ENCODE peak calls at places on chromosomes 1 and 21, in eight cellular contexts. Q is H1, T is breast epithelium, N is GM23248, P is HCT116, H is fibroblast of lung, K is iPS DF 6.9, L is NT2/D1. J is an unnamed sample.

GRCh38 chr1:33836911-33837310 is 27.0 kb upstream of the HMGB4 start:
- DNase-seq in N (peak; percentile 40), K (no peak), T (no peak), P (no peak), H (peak; percentile 74), Q (no peak), L (no peak), J (no peak)

GRCh38 chr1:95583811-95584210 is 349.8 kb downstream of the RWDD3 start:
- DNase-seq in P (no peak), T (no peak), K (no peak), H (no peak), L (no peak), Q (no peak), N (no peak), J (no peak)

GRCh38 chr1:18939398-18940302 is 16.8 kb downstream of the IFFO2 start:
- DNase-seq in H (peak; percentile 72), Q (no peak), K (no peak), L (no peak), P (no peak), N (peak; percentile 76), T (no peak), J (no peak)

GRCh38 chr1:30599721-30600120 is 123.7 kb downstream of the MATN1 start:
- DNase-seq in K (no peak), L (no peak), P (no peak), N (no peak), H (no peak), Q (no peak), T (no peak), J (no peak)

GRCh38 chr1:26351591-26352337 is 2.2 kb downstream of the CRYBG2 start:
- DNase-seq in K (no peak), H (peak; percentile 71), N (peak; percentile 69), L (no peak), T (no peak), P (peak; percentile 41), Q (no peak), J (no peak)

GRCh38 chr1:98044071-98044697 is 123.3 kb upstream of the DPYD start:
- DNase-seq in Q (no peak), N (peak; percentile 42), L (no peak), K (no peak), H (no peak), P (no peak), T (no peak), J (no peak)

GRCh38 chr1:206445116-206445515 is 25.2 kb upstream of the IKBKE start:
- DNase-seq in K (no peak), H (peak; percentile 67), N (peak; percentile 38), T (no peak), L (no peak), P (no peak), Q (no peak), J (no peak)

GRCh38 chr21:44391345-44392091 is 38.1 kb downstream of the TRPM2 start:
- DNase-seq in L (no peak), P (no peak), N (peak; percentile 16), Q (no peak), T (no peak), K (no peak), H (no peak), J (peak; percentile 61)

GRCh38 chr1:7808253-7808844 is 24.3 kb downstream of the PER3 start:
- DNase-seq in K (no peak), H (peak; percentile 42), P (peak; percentile 37), L (no peak), T (no peak), Q (no peak), N (peak; percentile 43), J (no peak)

GRCh38 chr1:71014110-71014509 is 33.5 kb downstream of the PTGER3 start:
- DNase-seq in P (no peak), H (peak; percentile 26), N (peak; percentile 32), T (no peak), K (no peak), Q (no peak), L (no peak), J (no peak)

GRCh38 chr1:182107218-182107617 is 45.7 kb upstream of the ZNF648 start:
- DNase-seq in K (no peak), Q (no peak), T (no peak), L (no peak), P (no peak), H (no peak), N (no peak), J (no peak)

GRCh38 chr1:47533176-47534039 is 95.6 kb downstream of the FOXD2 start:
- DNase-seq in P (no peak), K (no peak), Q (no peak), H (peak; percentile 87), N (peak; percentile 76), T (no peak), L (peak; percentile 79), J (peak; percentile 77)

GRCh38 chr1:26450906-26451305 is 18.8 kb downstream of the DHDDS start:
- DNase-seq in N (no peak), T (no peak), Q (no peak), L (no peak), P (no peak), H (no peak), K (no peak), J (no peak)

GRCh38 chr1:116765962-116766361 is 11.7 kb downstream of the CD2 start:
- DNase-seq in T (no peak), H (peak; percentile 19), N (peak; percentile 48), P (no peak), K (no peak), Q (no peak), L (no peak), J (no peak)

GRCh38 chr1:110343249-110343648 is 4.1 kb downstream of the RBM15 start:
- DNase-seq in N (no peak), T (no peak), H (no peak), Q (no peak), K (no peak), L (no peak), P (no peak), J (no peak)

GRCh38 chr1:71088645-71089287 is 7.9 kb upstream of the ZRANB2 start:
- DNase-seq in Q (no peak), K (no peak), L (no peak), P (no peak), H (no peak), N (no peak), T (no peak), J (no peak)

GRCh38 chr1:21323091-21323490 is 32.8 kb upstream of the ECE1 start:
- DNase-seq in T (no peak), N (peak; percentile 41), H (peak; percentile 55), K (no peak), P (no peak), Q (no peak), L (no peak), J (peak; percentile 77)

GRCh38 chr1:183806086-183806485 is 1.2 kb downstream of the RGL1 start:
- DNase-seq in Q (no peak), H (peak; percentile 82), P (no peak), L (no peak), T (no peak), N (peak; percentile 40), K (no peak), J (no peak)
- H3K4me1 ChIP-seq in Q (peaks cover 9% of the 10 kb centered on the region), H (peaks cover 25% of the 10 kb centered on the region), P (no peaks in the 10 kb centered on the region), L (no peaks in the 10 kb centered on the region), T (no peaks in the 10 kb centered on the region), N (peaks cover 38% of the 10 kb centered on the region), K (peaks cover 2% of the 10 kb centered on the region), J (peaks cover 14% of the 10 kb centered on the region)

DNA sequence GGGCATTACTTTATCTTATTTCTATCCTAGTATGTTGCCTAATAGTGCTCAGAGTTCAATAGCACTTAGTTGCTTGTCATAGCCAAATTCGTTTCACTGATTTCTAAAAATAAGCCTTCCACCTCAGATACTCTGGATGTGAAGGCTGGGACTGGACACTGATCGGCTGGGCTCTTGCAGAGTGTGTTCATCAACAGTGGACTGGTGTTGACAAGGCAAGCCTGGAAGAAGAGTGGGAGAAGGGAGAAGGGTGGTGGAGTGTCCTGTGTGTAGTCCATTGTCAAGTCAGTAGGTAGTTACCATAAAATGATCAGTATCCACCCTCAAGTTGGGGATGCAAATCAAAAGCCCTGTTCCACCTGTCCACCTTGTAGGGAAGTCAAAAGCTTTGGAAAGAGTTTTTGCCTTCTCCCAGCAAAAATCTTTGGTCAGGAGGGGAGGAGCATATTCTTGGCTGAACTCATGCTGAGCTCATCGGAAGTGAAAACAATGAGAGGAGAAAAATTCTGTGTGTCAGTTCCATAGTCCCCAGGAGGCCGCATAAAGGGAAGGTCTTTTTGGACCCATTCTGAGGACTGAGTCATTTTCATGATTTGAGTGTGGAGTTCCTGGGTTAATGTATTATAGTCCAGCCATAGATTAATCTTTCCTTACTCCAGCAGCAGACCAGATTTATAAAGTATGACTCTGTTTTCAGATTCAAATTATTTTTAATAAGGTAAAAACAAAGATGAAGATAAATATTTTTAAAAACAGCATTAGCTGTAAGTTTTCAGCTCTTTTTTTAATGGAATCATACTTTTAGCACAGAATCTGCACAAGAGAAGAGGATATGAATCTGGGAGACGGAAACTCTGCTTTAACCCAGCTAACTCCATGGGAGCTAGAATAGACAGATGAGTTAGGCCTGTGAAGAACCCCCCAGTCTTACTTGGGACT is 99.4 kb upstream of the BMP8A start:
- DNase-seq in N (peak; percentile 95), K (no peak), T (no peak), L (no peak), H (peak; percentile 94), P (no peak), Q (no peak), J (no peak)
- H3K4me1 ChIP-seq in N (peaks cover 71% of the 10 kb centered on the region), K (peaks cover 3% of the 10 kb centered on the region), T (peaks cover 3% of the 10 kb centered on the region), L (no peaks in the 10 kb centered on the region), H (peaks cover 49% of the 10 kb centered on the region), P (peaks cover 70% of the 10 kb centered on the region), Q (peaks cover 3% of the 10 kb centered on the region), J (peaks cover 33% of the 10 kb centered on the region)

GRCh38 chr1:93776728-93777127 is 95.1 kb upstream of the BCAR3 start:
- DNase-seq in Q (no peak), L (no peak), P (no peak), T (no peak), H (no peak), N (no peak), K (no peak), J (no peak)

GRCh38 chr1:93779540-93780121 is 98.0 kb upstream of the BCAR3 start:
- DNase-seq in N (peak; percentile 83), K (no peak), L (peak; percentile 74), T (peak; percentile 81), H (peak; percentile 95), Q (peak; percentile 36), P (peak; percentile 83), J (no peak)

GRCh38 chr1:93775224-93775623 is 93.6 kb upstream of the BCAR3 start:
- DNase-seq in K (no peak), N (no peak), Q (no peak), H (no peak), T (no peak), L (no peak), P (peak; percentile 50), J (no peak)

GRCh38 chr1:93777255-93777654 is 95.6 kb upstream of the BCAR3 start:
- DNase-seq in N (no peak), H (no peak), P (no peak), K (no peak), L (no peak), Q (no peak), T (no peak), J (no peak)

GRCh38 chr1:93778457-93778856 is 96.8 kb upstream of the BCAR3 start:
- DNase-seq in H (no peak), T (no peak), N (no peak), K (no peak), P (no peak), Q (no peak), L (no peak), J (no peak)
- H3K4me1 ChIP-seq in H (no peaks in the 10 kb centered on the region), T (no peaks in the 10 kb centered on the region), N (peaks cover 19% of the 10 kb centered on the region), K (peaks cover 2% of the 10 kb centered on the region), P (peaks cover 23% of the 10 kb centered on the region), Q (peaks cover 4% of the 10 kb centered on the region), L (no peaks in the 10 kb centered on the region), J (no peaks in the 10 kb centered on the region)

DNA sequence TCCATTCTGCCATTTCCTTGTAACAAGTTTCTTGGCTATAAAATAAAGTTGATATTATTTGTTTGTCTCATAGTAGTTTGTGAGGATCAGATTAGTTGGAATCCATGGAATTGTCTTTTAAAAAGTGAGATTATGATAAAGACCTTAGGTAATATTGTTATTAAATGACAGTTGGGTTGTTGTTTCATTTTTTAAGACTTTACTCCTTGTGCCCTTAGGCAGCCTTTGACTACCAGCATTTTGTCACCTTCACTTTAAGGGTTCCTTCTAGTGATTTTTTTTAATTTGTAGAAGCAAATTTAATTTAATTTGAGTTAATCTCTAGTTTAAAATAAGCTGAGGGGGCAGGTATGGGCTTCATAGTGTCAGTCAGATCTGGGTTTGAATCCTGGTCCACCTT is 84.6 kb upstream of the ZNF326 start:
- DNase-seq in N (no peak), L (no peak), T (no peak), K (no peak), H (no peak), Q (no peak), P (no peak), J (no peak)
- H3K4me1 ChIP-seq in N (peaks cover 65% of the 10 kb centered on the region), L (peaks cover 11% of the 10 kb centered on the region), T (no peaks in the 10 kb centered on the region), K (peaks cover 14% of the 10 kb centered on the region), H (peaks cover 45% of the 10 kb centered on the region), Q (peaks cover 30% of the 10 kb centered on the region), P (peaks cover 17% of the 10 kb centered on the region), J (no peaks in the 10 kb centered on the region)

J was measured in ascending aorta.